ENCODE peak calls at places on chromosomes 6 and 20, in four cellular contexts. L, F, C and B are unnamed samples.

GRCh38 chr20:2755451-2756055 is 44.9 kb downstream of the CPXM1 start:
- DNase-seq in C (no peak), F (no peak), L (no peak), B (no peak)

GRCh38 chr6:167219967-167220512 is 62.3 kb upstream of the GPR31 start:
- DNase-seq in L (no peak), F (no peak), C (peak; percentile 96), B (no peak)

GRCh38 chr20:45670139-45670538 is at the start of gene WFDC11:
- DNase-seq in F (no peak), C (no peak), L (no peak), B (no peak)

GRCh38 chr20:52145587-52145986 is 46.0 kb downstream of the ZFP64 start:
- DNase-seq in C (no peak), L (no peak), F (no peak), B (no peak)

GRCh38 chr6:617485-618100 is 39.3 kb downstream of the HUS1B start:
- DNase-seq in F (no peak), C (no peak), L (no peak), B (peak; percentile 13)

GRCh38 chr6:93391982-93392381 is 27.4 kb downstream of the EPHA7 start:
- DNase-seq in F (no peak), C (no peak), L (no peak), B (no peak)

GRCh38 chr6:85479221-85479620 is 29.3 kb downstream of the NT5E start:
- DNase-seq in F (no peak), L (no peak), C (no peak), B (no peak)

GRCh38 chr6:82909551-82909950 is 156.1 kb downstream of the UBE3D start:
- DNase-seq in F (no peak), L (no peak), C (no peak), B (no peak)

GRCh38 chr6:14671261-14671681 is 553.7 kb downstream of the CD83 start:
- DNase-seq in F (no peak), L (no peak), C (no peak), B (no peak)
- TF ChIP-seq MAX in F (no peak), L (no peak), C (no peak), B (no peak)

GRCh38 chr6:6659600-6660327 is 71.2 kb downstream of the LY86 start:
- DNase-seq in F (no peak), C (no peak), L (no peak), B (peak; percentile 93)
- TF ChIP-seq MYC in F (no peak), C (no peak), L (no peak), B (peak; percentile 94)

DNA sequence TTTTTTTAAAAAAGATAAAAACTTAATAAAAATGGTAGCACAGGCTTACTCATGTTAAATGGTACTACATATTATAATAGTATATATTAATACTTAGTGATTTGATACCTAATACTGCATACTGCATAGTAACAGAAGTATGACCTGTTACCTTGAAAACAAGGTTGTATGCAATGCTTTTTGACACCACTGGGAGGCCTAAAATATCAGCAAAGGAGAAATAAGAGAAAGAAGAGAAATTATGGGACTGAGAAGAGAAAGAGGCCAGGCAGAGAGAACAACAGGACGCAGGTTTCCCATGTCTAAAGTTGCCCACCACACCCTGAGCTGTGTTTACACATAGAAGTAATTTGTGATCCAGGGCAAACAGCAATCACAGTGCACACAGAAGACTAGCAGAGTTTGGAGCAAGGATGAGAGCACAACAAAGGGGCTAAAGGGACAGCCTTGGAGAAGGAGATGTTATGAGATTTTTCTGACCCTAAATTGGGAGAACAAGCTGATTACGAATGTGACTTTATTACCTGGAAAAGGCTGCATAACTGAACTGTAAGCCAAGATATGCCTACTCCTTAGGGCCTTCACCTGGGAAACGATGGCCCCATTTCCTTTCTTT is 73.2 kb downstream of the ROS1 start:
- DNase-seq in L (no peak), F (no peak), C (peak; percentile 29), B (peak; percentile 20)
- TF ChIP-seq MAX in L (no peak), F (no peak), C (no peak), B (no peak)

DNA sequence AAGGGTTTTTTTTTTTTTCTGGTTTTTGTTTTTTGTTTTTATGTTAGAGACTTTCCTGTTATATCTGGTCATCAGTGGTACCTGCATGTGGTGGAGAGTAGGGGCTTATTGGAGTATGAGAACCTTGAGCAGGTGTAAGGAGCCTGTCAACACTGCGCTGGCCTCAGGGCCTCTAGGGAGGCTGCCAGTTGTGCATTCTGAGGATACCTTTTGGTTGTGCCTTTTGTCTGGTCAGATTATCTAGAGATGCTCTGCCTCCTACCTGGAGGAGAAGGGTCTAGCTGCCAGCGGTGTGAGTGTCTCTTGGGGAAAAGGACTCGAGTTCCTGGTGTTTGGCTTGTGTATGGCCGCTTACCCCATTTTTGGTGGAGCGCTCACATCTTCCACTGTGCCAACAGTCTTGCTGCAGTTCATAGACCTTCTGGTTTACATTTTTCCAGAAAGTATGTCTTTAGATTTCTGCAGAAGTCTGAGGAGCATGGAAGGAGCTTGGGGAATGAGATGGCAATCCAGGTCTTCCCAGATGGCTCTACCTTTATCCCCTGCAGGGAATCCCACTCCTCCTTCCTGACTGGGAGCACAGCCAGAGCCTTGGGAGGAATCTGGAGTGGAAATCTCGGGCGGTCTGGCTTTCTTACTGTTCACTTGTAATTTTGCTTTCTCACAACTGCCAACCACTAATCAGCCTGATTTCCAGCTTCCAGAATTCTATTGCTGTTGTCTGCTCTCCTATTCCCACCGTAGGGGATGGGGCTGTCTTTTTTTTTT is 49.9 kb downstream of the PTPN1 start:
- DNase-seq in F (no peak), L (no peak), C (no peak), B (no peak)
- TF ChIP-seq MYC in F (no peak), L (no peak), C (no peak), B (no peak)

DNA sequence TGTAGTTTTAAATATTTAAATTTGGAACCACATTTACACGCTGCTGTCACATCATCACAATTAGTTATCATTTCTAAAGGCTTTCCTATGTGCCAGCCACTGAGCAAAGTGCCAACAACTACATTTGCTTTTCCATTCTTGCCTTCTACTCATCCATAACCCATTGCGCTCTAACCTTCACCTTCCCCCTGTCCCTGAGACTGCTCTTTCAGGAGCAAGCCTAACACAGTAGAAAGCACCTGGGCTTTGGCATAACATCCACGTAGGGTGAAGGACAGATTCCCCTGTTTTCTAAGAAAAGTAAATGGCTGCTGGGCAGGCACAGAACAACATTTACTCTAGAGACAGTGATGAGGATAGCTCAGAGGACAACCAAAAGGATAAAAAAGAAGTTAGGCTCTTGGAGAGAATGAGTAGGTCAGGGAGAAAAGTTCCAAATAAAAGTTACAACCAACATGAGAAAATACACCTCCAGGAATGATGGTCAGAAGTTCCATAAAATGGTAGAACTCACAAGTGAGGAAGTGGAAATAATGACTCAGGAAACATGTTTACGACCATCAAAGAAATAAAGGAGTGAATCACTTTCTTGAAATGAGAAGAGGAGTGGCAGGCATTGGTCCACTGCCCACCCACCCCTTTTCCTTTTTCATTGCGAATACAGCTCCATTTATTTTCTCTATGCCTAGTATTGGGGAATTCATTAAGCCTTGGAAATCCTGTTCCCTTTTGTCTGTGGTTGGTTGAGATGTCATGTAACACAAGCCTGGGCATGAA is 77.2 kb downstream of the PFDN4 start:
- DNase-seq in L (no peak), C (no peak), F (no peak), B (no peak)
- TF ChIP-seq MAX in L (no peak), C (no peak), F (no peak), B (no peak)

DNA sequence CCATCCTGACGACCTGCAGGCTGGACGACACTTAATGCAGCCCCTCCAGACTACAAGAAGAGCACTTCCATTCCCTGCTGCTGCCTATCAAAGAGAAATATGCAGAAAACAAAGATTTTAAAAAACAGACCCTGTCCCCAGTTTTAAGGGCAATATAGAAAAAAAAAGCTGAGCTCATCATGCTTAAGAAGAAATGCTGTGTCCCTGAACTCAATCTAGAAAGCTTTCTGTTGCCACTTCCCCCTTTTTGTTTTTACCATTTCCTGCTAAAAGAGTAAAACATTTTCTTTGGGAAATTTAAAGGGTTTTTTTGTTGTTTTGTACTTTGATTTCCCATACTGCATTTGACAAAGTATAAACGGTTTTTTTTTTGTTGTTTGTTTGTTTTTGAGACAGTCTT is 35.4 kb downstream of the ABHD12 start:
- DNase-seq in C (no peak), F (no peak), L (no peak), B (peak; percentile 18)
- TF ChIP-seq MYC in C (no peak), F (no peak), L (no peak), B (no peak)

GRCh38 chr6:156953478-156954146 is 176.4 kb downstream of the ARID1B start:
- DNase-seq in L (peak; percentile 73), F (no peak), C (peak; percentile 95), B (peak; percentile 31)
- TF ChIP-seq MAX in L (no peak), F (no peak), C (no peak), B (no peak)

GRCh38 chr20:23048283-23049200 is 930 bp downstream of the THBD start:
- DNase-seq in L (no peak), F (no peak), C (no peak), B (peak; percentile 89)
- TF ChIP-seq MYC in L (no peak), F (no peak), C (no peak), B (no peak)

GRCh38 chr6:35216412-35216732 is 2.6 kb downstream of the SCUBE3 start:
- DNase-seq in F (no peak), L (no peak), C (no peak), B (no peak)

GRCh38 chr6:35218021-35218420 is 4.3 kb downstream of the SCUBE3 start:
- DNase-seq in F (no peak), L (no peak), C (no peak), B (peak; percentile 45)

GRCh38 chr6:35219683-35220326 is 6.0 kb downstream of the SCUBE3 start:
- DNase-seq in C (no peak), L (no peak), F (no peak), B (no peak)

GRCh38 chr6:35216832-35217811 is 3.4 kb downstream of the SCUBE3 start:
- DNase-seq in C (no peak), F (no peak), L (no peak), B (no peak)

DNA sequence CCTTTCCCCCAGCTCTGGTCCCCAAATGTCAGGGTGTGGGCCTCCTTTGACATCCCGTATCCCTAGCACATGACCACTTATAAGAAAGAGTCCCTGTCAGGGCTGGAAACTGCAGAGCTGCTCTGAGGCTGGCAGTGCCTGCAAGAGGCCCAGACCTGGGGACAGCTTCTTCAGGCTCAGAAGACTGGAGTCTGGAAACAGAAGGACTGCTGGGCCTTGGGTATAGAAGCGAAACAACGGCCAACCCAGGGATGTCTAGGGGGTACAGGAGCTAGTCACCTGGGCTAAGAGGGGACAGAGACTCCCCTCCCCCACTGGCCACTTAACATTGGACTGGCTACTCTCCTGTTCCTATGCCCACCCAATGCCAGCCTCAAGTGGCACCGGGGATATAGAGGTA is 4.7 kb downstream of the SCUBE3 start:
- DNase-seq in C (no peak), L (no peak), F (no peak), B (no peak)
- TF ChIP-seq MAX in C (no peak), L (no peak), F (no peak), B (no peak)